ENCODE peak calls at places on chromosomes 11 and 22, in six cellular contexts. S, V, H, U, X and Y are unnamed samples.

GRCh38 chr22:44139773-44140172 is 41.0 kb upstream of the PARVG start:
- DNase-seq in S (no peak), V (no peak), H (no peak), U (no peak), X (no peak), Y (no peak)

GRCh38 chr11:47225552-47226137 is 10.9 kb downstream of the DDB2 start:
- DNase-seq in S (no peak), V (no peak), H (no peak), U (peak; percentile 24), X (no peak), Y (no peak)

GRCh38 chr11:72144807-72145565 is 9.5 kb downstream of the FOLR3 start:
- DNase-seq in S (no peak), V (no peak), H (no peak), U (peak; percentile 81), X (no peak), Y (peak; percentile 74)

GRCh38 chr22:36088292-36088691 is 59.7 kb upstream of the RBFOX2 start:
- DNase-seq in S (no peak), V (no peak), H (no peak), U (no peak), X (no peak), Y (no peak)

GRCh38 chr11:1656061-1656441 is 26.5 kb downstream of the KRTAP5-5 start:
- DNase-seq in S (no peak), V (no peak), H (no peak), U (no peak), X (no peak), Y (no peak)

GRCh38 chr11:11502303-11502828 is 119.4 kb downstream of the GALNT18 start:
- DNase-seq in S (no peak), V (no peak), H (no peak), U (no peak), X (no peak), Y (no peak)

GRCh38 chr22:31489632-31490495 is at the start of gene EIF4ENIF1:
- DNase-seq in S (peak; percentile 88), V (peak; percentile 73), H (peak; percentile 63), U (peak; percentile 74), X (peak; percentile 82), Y (peak; percentile 72)

GRCh38 chr11:81989093-81989492 is 744.6 kb downstream of the FAM181B start:
- DNase-seq in S (no peak), V (no peak), H (no peak), U (peak; percentile 50), X (no peak), Y (peak; percentile 42)

GRCh38 chr22:42745118-42745517 is 24.4 kb upstream of the A4GALT start:
- DNase-seq in S (no peak), V (no peak), H (no peak), U (peak; percentile 83), X (no peak), Y (peak; percentile 70)

GRCh38 chr22:45481661-45482060 is 21.0 kb upstream of the FBLN1 start:
- DNase-seq in S (no peak), V (no peak), H (no peak), U (no peak), X (no peak), Y (no peak)

GRCh38 chr11:64344721-64345120 is 4.7 kb downstream of the CCDC88B start:
- DNase-seq in S (no peak), V (no peak), H (no peak), U (no peak), X (no peak), Y (no peak)

GRCh38 chr11:125995313-125995712 is 49.5 kb downstream of the VSIG10L2 start:
- DNase-seq in S (no peak), V (peak; percentile 4), H (no peak), U (no peak), X (no peak), Y (peak; percentile 17)

GRCh38 chr11:70871881-70872280 is 380.5 kb downstream of the SHANK2 start:
- DNase-seq in S (no peak), V (no peak), H (no peak), U (peak; percentile 36), X (no peak), Y (peak; percentile 41)